ENCODE peak calls at places on chromosome 15, in ten cellular contexts. One of them, this sample, is unnamed.

GRCh38 chr15:68484696-68485400 is 52.9 kb upstream of the ITGA11 start:
- DNase-seq in dorsolateral prefrontal cortex: no peak
- DNase-seq in neural progenitor cell: no peak
- DNase-seq in mucosa of descending colon: no peak
- DNase-seq in fibroblast of mammary gland: peak
- DNase-seq in left lung: no peak
- DNase-seq in K562: no peak
- DNase-seq in right lobe of liver: no peak
- DNase-seq in CD8-positive, alpha-beta T cell: no peak
- DNase-seq in activated B cell treated with CpG ODN at 0.5 μM for 24 hours: no peak
- DNase-seq in this sample: no peak

GRCh38 chr15:66993874-66994696 is 71.3 kb upstream of the SMAD3 start:
- DNase-seq in dorsolateral prefrontal cortex: no peak
- DNase-seq in neural progenitor cell: no peak
- DNase-seq in mucosa of descending colon: no peak
- DNase-seq in fibroblast of mammary gland: no peak
- DNase-seq in left lung: no peak
- DNase-seq in K562: no peak
- DNase-seq in right lobe of liver: no peak
- DNase-seq in CD8-positive, alpha-beta T cell: no peak
- DNase-seq in activated B cell treated with CpG ODN at 0.5 μM for 24 hours: no peak
- DNase-seq in this sample: no peak

GRCh38 chr15:52005748-52006701 is 13.0 kb upstream of the MAPK6 start:
- DNase-seq in dorsolateral prefrontal cortex: no peak
- DNase-seq in neural progenitor cell: no peak
- DNase-seq in mucosa of descending colon: no peak
- DNase-seq in fibroblast of mammary gland: peak
- DNase-seq in left lung: no peak
- DNase-seq in K562: peak
- DNase-seq in right lobe of liver: no peak
- DNase-seq in CD8-positive, alpha-beta T cell: no peak
- DNase-seq in activated B cell treated with CpG ODN at 0.5 μM for 24 hours: no peak
- DNase-seq in this sample: no peak

GRCh38 chr15:31377030-31377429 is 50.4 kb downstream of the KLF13 start:
- DNase-seq in dorsolateral prefrontal cortex: no peak
- DNase-seq in neural progenitor cell: no peak
- DNase-seq in mucosa of descending colon: peak
- DNase-seq in fibroblast of mammary gland: no peak
- DNase-seq in left lung: peak
- DNase-seq in K562: no peak
- DNase-seq in right lobe of liver: no peak
- DNase-seq in CD8-positive, alpha-beta T cell: no peak
- DNase-seq in activated B cell treated with CpG ODN at 0.5 μM for 24 hours: no peak
- DNase-seq in this sample: no peak

GRCh38 chr15:77507911-77508310 is 87.2 kb downstream of the HMG20A start:
- DNase-seq in dorsolateral prefrontal cortex: no peak
- DNase-seq in neural progenitor cell: no peak
- DNase-seq in mucosa of descending colon: no peak
- DNase-seq in fibroblast of mammary gland: peak
- DNase-seq in left lung: no peak
- DNase-seq in K562: no peak
- DNase-seq in right lobe of liver: no peak
- DNase-seq in CD8-positive, alpha-beta T cell: no peak
- DNase-seq in activated B cell treated with CpG ODN at 0.5 μM for 24 hours: no peak
- DNase-seq in this sample: no peak

GRCh38 chr15:64344651-64345262 is 11.2 kb downstream of the CSNK1G1 start:
- DNase-seq in dorsolateral prefrontal cortex: no peak
- DNase-seq in neural progenitor cell: no peak
- DNase-seq in mucosa of descending colon: no peak
- DNase-seq in fibroblast of mammary gland: peak
- DNase-seq in left lung: no peak
- DNase-seq in K562: no peak
- DNase-seq in right lobe of liver: no peak
- DNase-seq in CD8-positive, alpha-beta T cell: no peak
- DNase-seq in activated B cell treated with CpG ODN at 0.5 μM for 24 hours: no peak
- DNase-seq in this sample: no peak

GRCh38 chr15:56989411-56989924 is 71.0 kb downstream of the TCF12 start:
- DNase-seq in dorsolateral prefrontal cortex: no peak
- DNase-seq in neural progenitor cell: no peak
- DNase-seq in mucosa of descending colon: no peak
- DNase-seq in fibroblast of mammary gland: no peak
- DNase-seq in left lung: no peak
- DNase-seq in K562: no peak
- DNase-seq in right lobe of liver: no peak
- DNase-seq in CD8-positive, alpha-beta T cell: no peak
- DNase-seq in activated B cell treated with CpG ODN at 0.5 μM for 24 hours: no peak
- DNase-seq in this sample: no peak

GRCh38 chr15:88267720-88268119 is 11.2 kb upstream of the NTRK3 start:
- DNase-seq in dorsolateral prefrontal cortex: no peak
- DNase-seq in neural progenitor cell: no peak
- DNase-seq in mucosa of descending colon: no peak
- DNase-seq in fibroblast of mammary gland: no peak
- DNase-seq in left lung: no peak
- DNase-seq in K562: no peak
- DNase-seq in right lobe of liver: no peak
- DNase-seq in CD8-positive, alpha-beta T cell: no peak
- DNase-seq in activated B cell treated with CpG ODN at 0.5 μM for 24 hours: no peak
- DNase-seq in this sample: no peak

GRCh38 chr15:88704791-88705768 is 66.3 kb downstream of the ISG20 start:
- DNase-seq in dorsolateral prefrontal cortex: no peak
- DNase-seq in neural progenitor cell: peak
- DNase-seq in mucosa of descending colon: peak
- DNase-seq in fibroblast of mammary gland: peak
- DNase-seq in left lung: peak
- DNase-seq in K562: no peak
- DNase-seq in right lobe of liver: no peak
- DNase-seq in CD8-positive, alpha-beta T cell: no peak
- DNase-seq in activated B cell treated with CpG ODN at 0.5 μM for 24 hours: no peak
- DNase-seq in this sample: no peak

GRCh38 chr15:29687939-29688884 is 134.1 kb downstream of the TJP1 start:
- DNase-seq in dorsolateral prefrontal cortex: no peak
- DNase-seq in neural progenitor cell: no peak
- DNase-seq in mucosa of descending colon: peak
- DNase-seq in fibroblast of mammary gland: no peak
- DNase-seq in left lung: no peak
- DNase-seq in K562: no peak
- DNase-seq in right lobe of liver: no peak
- DNase-seq in CD8-positive, alpha-beta T cell: no peak
- DNase-seq in activated B cell treated with CpG ODN at 0.5 μM for 24 hours: no peak
- DNase-seq in this sample: no peak

GRCh38 chr15:41870689-41871081 is 23.2 kb downstream of the SPTBN5 start:
- DNase-seq in dorsolateral prefrontal cortex: no peak
- DNase-seq in neural progenitor cell: no peak
- DNase-seq in mucosa of descending colon: peak
- DNase-seq in fibroblast of mammary gland: peak
- DNase-seq in left lung: no peak
- DNase-seq in K562: no peak
- DNase-seq in right lobe of liver: no peak
- DNase-seq in CD8-positive, alpha-beta T cell: peak
- DNase-seq in activated B cell treated with CpG ODN at 0.5 μM for 24 hours: no peak
- DNase-seq in this sample: no peak

GRCh38 chr15:29872716-29873115 is 50.4 kb upstream of the TJP1 start:
- DNase-seq in dorsolateral prefrontal cortex: no peak
- DNase-seq in neural progenitor cell: no peak
- DNase-seq in mucosa of descending colon: no peak
- DNase-seq in fibroblast of mammary gland: no peak
- DNase-seq in left lung: no peak
- DNase-seq in K562: no peak
- DNase-seq in right lobe of liver: no peak
- DNase-seq in CD8-positive, alpha-beta T cell: no peak
- DNase-seq in activated B cell treated with CpG ODN at 0.5 μM for 24 hours: no peak
- DNase-seq in this sample: no peak

GRCh38 chr15:96807361-96807760 is 476.9 kb downstream of the NR2F2 start:
- DNase-seq in dorsolateral prefrontal cortex: no peak
- DNase-seq in neural progenitor cell: no peak
- DNase-seq in mucosa of descending colon: no peak
- DNase-seq in fibroblast of mammary gland: no peak
- DNase-seq in left lung: no peak
- DNase-seq in K562: no peak
- DNase-seq in right lobe of liver: no peak
- DNase-seq in CD8-positive, alpha-beta T cell: no peak
- DNase-seq in activated B cell treated with CpG ODN at 0.5 μM for 24 hours: no peak
- DNase-seq in this sample: no peak

GRCh38 chr15:77579498-77580188 is 53.1 kb downstream of the LINGO1 start:
- DNase-seq in dorsolateral prefrontal cortex: no peak
- DNase-seq in neural progenitor cell: no peak
- DNase-seq in mucosa of descending colon: no peak
- DNase-seq in fibroblast of mammary gland: no peak
- DNase-seq in left lung: no peak
- DNase-seq in K562: no peak
- DNase-seq in right lobe of liver: no peak
- DNase-seq in CD8-positive, alpha-beta T cell: no peak
- DNase-seq in activated B cell treated with CpG ODN at 0.5 μM for 24 hours: no peak
- DNase-seq in this sample: no peak

GRCh38 chr15:66720206-66721010 is 18.4 kb downstream of the SMAD6 start:
- DNase-seq in dorsolateral prefrontal cortex: no peak
- DNase-seq in neural progenitor cell: no peak
- DNase-seq in mucosa of descending colon: no peak
- DNase-seq in fibroblast of mammary gland: peak
- DNase-seq in left lung: peak
- DNase-seq in K562: peak
- DNase-seq in right lobe of liver: no peak
- DNase-seq in CD8-positive, alpha-beta T cell: no peak
- DNase-seq in activated B cell treated with CpG ODN at 0.5 μM for 24 hours: no peak
- DNase-seq in this sample: no peak

GRCh38 chr15:40281057-40281850 is 1.6 kb downstream of the ANKRD63 start:
- DNase-seq in dorsolateral prefrontal cortex: no peak
- DNase-seq in neural progenitor cell: no peak
- DNase-seq in mucosa of descending colon: no peak
- DNase-seq in fibroblast of mammary gland: no peak
- DNase-seq in left lung: no peak
- DNase-seq in K562: no peak
- DNase-seq in right lobe of liver: no peak
- DNase-seq in CD8-positive, alpha-beta T cell: no peak
- DNase-seq in activated B cell treated with CpG ODN at 0.5 μM for 24 hours: no peak
- DNase-seq in this sample: no peak

GRCh38 chr15:68285243-68285980 is 7.9 kb downstream of the FEM1B start:
- DNase-seq in dorsolateral prefrontal cortex: no peak
- DNase-seq in neural progenitor cell: no peak
- DNase-seq in mucosa of descending colon: no peak
- DNase-seq in fibroblast of mammary gland: no peak
- DNase-seq in left lung: no peak
- DNase-seq in K562: no peak
- DNase-seq in right lobe of liver: no peak
- DNase-seq in CD8-positive, alpha-beta T cell: no peak
- DNase-seq in activated B cell treated with CpG ODN at 0.5 μM for 24 hours: no peak
- DNase-seq in this sample: no peak

GRCh38 chr15:38028869-38029268 is 94.4 kb downstream of the TMCO5A start:
- DNase-seq in dorsolateral prefrontal cortex: no peak
- DNase-seq in neural progenitor cell: no peak
- DNase-seq in mucosa of descending colon: no peak
- DNase-seq in fibroblast of mammary gland: peak
- DNase-seq in left lung: no peak
- DNase-seq in K562: no peak
- DNase-seq in right lobe of liver: no peak
- DNase-seq in CD8-positive, alpha-beta T cell: no peak
- DNase-seq in activated B cell treated with CpG ODN at 0.5 μM for 24 hours: no peak
- DNase-seq in this sample: no peak
- TF ChIP-seq CTCF in dorsolateral prefrontal cortex: no peak
- TF ChIP-seq CTCF in neural progenitor cell: no peak
- TF ChIP-seq CTCF in mucosa of descending colon: no peak
- TF ChIP-seq CTCF in fibroblast of mammary gland: peak
- TF ChIP-seq CTCF in left lung: no peak
- TF ChIP-seq CTCF in K562: no peak
- TF ChIP-seq CTCF in right lobe of liver: no peak
- TF ChIP-seq CTCF in CD8-positive, alpha-beta T cell: no peak
- TF ChIP-seq CTCF in activated B cell treated with CpG ODN at 0.5 μM for 24 hours: no peak
- TF ChIP-seq CTCF in this sample: no peak

DNA sequence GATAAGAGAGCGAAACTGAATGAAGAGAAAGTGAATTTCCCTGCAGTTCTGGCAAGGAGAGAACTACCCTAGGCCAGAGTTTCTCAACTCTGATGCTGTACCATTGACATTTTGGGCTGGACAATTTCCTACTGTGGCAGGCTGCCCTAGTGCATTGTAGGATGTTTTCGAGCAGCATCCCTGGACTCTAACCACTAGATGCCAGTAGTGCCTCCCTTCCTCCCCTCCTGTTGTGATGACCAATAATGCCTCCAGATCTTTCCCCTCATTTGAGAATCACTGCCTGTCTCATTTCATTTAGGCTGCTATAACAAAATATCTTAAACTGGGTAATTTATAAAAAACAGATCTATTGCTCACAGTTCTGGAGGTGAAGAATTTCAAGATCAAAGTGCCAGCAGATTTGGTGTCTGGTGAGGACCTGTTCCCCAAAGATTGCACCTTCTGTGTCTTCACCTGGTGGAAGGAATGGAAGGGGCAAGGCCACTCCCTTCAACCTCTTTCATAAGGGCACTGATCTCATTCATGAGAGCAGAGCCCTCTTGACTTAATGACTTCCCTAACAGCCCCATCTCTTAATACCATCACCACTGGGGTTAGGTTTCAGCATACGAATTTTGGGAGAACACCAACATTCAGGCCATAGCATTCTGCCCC is 188.9 kb upstream of the MEIS2 start:
- DNase-seq in dorsolateral prefrontal cortex: no peak
- DNase-seq in neural progenitor cell: peak
- DNase-seq in mucosa of descending colon: no peak
- DNase-seq in fibroblast of mammary gland: peak
- DNase-seq in left lung: no peak
- DNase-seq in K562: no peak
- DNase-seq in right lobe of liver: peak
- DNase-seq in CD8-positive, alpha-beta T cell: no peak
- DNase-seq in activated B cell treated with CpG ODN at 0.5 μM for 24 hours: no peak
- DNase-seq in this sample: no peak
- TF ChIP-seq CTCF in dorsolateral prefrontal cortex: no peak
- TF ChIP-seq CTCF in neural progenitor cell: peak
- TF ChIP-seq CTCF in mucosa of descending colon: no peak
- TF ChIP-seq CTCF in fibroblast of mammary gland: peak
- TF ChIP-seq CTCF in left lung: no peak
- TF ChIP-seq CTCF in K562: no peak
- TF ChIP-seq CTCF in right lobe of liver: peak
- TF ChIP-seq CTCF in CD8-positive, alpha-beta T cell: no peak
- TF ChIP-seq CTCF in activated B cell treated with CpG ODN at 0.5 μM for 24 hours: no peak
- TF ChIP-seq CTCF in this sample: no peak

GRCh38 chr15:46309914-46310313 is 675.1 kb downstream of the SQOR start:
- DNase-seq in dorsolateral prefrontal cortex: no peak
- DNase-seq in neural progenitor cell: peak
- DNase-seq in mucosa of descending colon: no peak
- DNase-seq in fibroblast of mammary gland: no peak
- DNase-seq in left lung: no peak
- DNase-seq in K562: no peak
- DNase-seq in right lobe of liver: no peak
- DNase-seq in CD8-positive, alpha-beta T cell: no peak
- DNase-seq in activated B cell treated with CpG ODN at 0.5 μM for 24 hours: no peak
- DNase-seq in this sample: no peak

GRCh38 chr15:46304320-46304719 is 669.5 kb downstream of the SQOR start:
- DNase-seq in dorsolateral prefrontal cortex: no peak
- DNase-seq in neural progenitor cell: peak
- DNase-seq in mucosa of descending colon: peak
- DNase-seq in fibroblast of mammary gland: peak
- DNase-seq in left lung: no peak
- DNase-seq in K562: peak
- DNase-seq in right lobe of liver: no peak
- DNase-seq in CD8-positive, alpha-beta T cell: no peak
- DNase-seq in activated B cell treated with CpG ODN at 0.5 μM for 24 hours: no peak
- DNase-seq in this sample: no peak
- TF ChIP-seq CTCF in dorsolateral prefrontal cortex: no peak
- TF ChIP-seq CTCF in neural progenitor cell: peak
- TF ChIP-seq CTCF in mucosa of descending colon: no peak
- TF ChIP-seq CTCF in fibroblast of mammary gland: peak
- TF ChIP-seq CTCF in left lung: no peak
- TF ChIP-seq CTCF in K562: peak
- TF ChIP-seq CTCF in right lobe of liver: peak
- TF ChIP-seq CTCF in CD8-positive, alpha-beta T cell: no peak
- TF ChIP-seq CTCF in activated B cell treated with CpG ODN at 0.5 μM for 24 hours: no peak
- TF ChIP-seq CTCF in this sample: no peak

GRCh38 chr15:74603026-74603788 is 12.4 kb upstream of the CLK3 start:
- DNase-seq in dorsolateral prefrontal cortex: no peak
- DNase-seq in neural progenitor cell: no peak
- DNase-seq in mucosa of descending colon: no peak
- DNase-seq in fibroblast of mammary gland: no peak
- DNase-seq in left lung: no peak
- DNase-seq in K562: no peak
- DNase-seq in right lobe of liver: no peak
- DNase-seq in CD8-positive, alpha-beta T cell: no peak
- DNase-seq in activated B cell treated with CpG ODN at 0.5 μM for 24 hours: no peak
- DNase-seq in this sample: no peak
- TF ChIP-seq CTCF in dorsolateral prefrontal cortex: no peak
- TF ChIP-seq CTCF in neural progenitor cell: no peak
- TF ChIP-seq CTCF in mucosa of descending colon: no peak
- TF ChIP-seq CTCF in fibroblast of mammary gland: no peak
- TF ChIP-seq CTCF in left lung: no peak
- TF ChIP-seq CTCF in K562: no peak
- TF ChIP-seq CTCF in right lobe of liver: no peak
- TF ChIP-seq CTCF in CD8-positive, alpha-beta T cell: no peak
- TF ChIP-seq CTCF in activated B cell treated with CpG ODN at 0.5 μM for 24 hours: no peak
- TF ChIP-seq CTCF in this sample: no peak

This sample was measured in omental fat pad.